ENCODE peak calls at places on chromosome 13, in nine cellular contexts. D is Karpas-422; S is cardiac muscle cell; Y is IMR-90; I is Jurkat, Clone E6-1; X is CD8-positive, alpha-beta T cell; P is GM23248; L is esophagus squamous epithelium; F is SK-N-SH. B is an unnamed sample.

GRCh38 chr13:110311721-110312668 is 4.9 kb downstream of the COL4A2 start:
- DNase-seq in D (no peak), S (peak), Y (no peak), I (no peak), X (no peak), P (no peak), L (no peak), F (no peak), B (no peak)

GRCh38 chr13:94495806-94496205 is 16.3 kb upstream of the DCT start:
- DNase-seq in D (no peak), S (no peak), Y (no peak), I (no peak), X (no peak), P (no peak), L (no peak), F (no peak), B (no peak)

GRCh38 chr13:42211704-42212103 is 60.2 kb upstream of the AKAP11 start:
- DNase-seq in D (no peak), S (no peak), Y (peak), I (no peak), X (no peak), P (peak), L (no peak), F (no peak), B (no peak)

GRCh38 chr13:95023405-95023804 is 277.8 kb downstream of the ABCC4 start:
- DNase-seq in D (no peak), S (no peak), Y (peak), I (no peak), X (no peak), P (no peak), L (no peak), F (no peak), B (peak)

GRCh38 chr13:43240278-43240677 is 216.9 kb downstream of the DNAJC15 start:
- DNase-seq in D (peak), S (no peak), Y (no peak), I (no peak), X (no peak), P (no peak), L (no peak), F (no peak), B (no peak)

GRCh38 chr13:29499766-29500165 is 95.7 kb downstream of the SLC7A1 start:
- DNase-seq in D (peak), S (no peak), Y (no peak), I (no peak), X (no peak), P (no peak), L (no peak), F (peak), B (no peak)

GRCh38 chr13:57629391-57629804 is 2.1 kb upstream of the PCDH17 start:
- DNase-seq in D (no peak), S (peak), Y (no peak), I (no peak), X (no peak), P (peak), L (no peak), F (peak), B (no peak)

GRCh38 chr13:51687928-51688714 is 103.9 kb downstream of the WDFY2 start:
- DNase-seq in D (no peak), S (no peak), Y (no peak), I (no peak), X (no peak), P (no peak), L (no peak), F (peak), B (no peak)

GRCh38 chr13:40275636-40276035 is 390.8 kb downstream of the FOXO1 start:
- DNase-seq in D (no peak), S (peak), Y (no peak), I (no peak), X (no peak), P (peak), L (no peak), F (no peak), B (no peak)

GRCh38 chr13:106277483-106278154 is 257.8 kb downstream of the EFNB2 start:
- DNase-seq in D (no peak), S (no peak), Y (no peak), I (no peak), X (no peak), P (no peak), L (no peak), F (no peak), B (no peak)

GRCh38 chr13:33524086-33524485 is 238.5 kb upstream of the STARD13 start:
- DNase-seq in D (no peak), S (peak), Y (peak), I (no peak), X (no peak), P (peak), L (no peak), F (no peak), B (no peak)

GRCh38 chr13:72634859-72635258 is 92.6 kb downstream of the MZT1 start:
- DNase-seq in D (no peak), S (no peak), Y (no peak), I (no peak), X (no peak), P (no peak), L (no peak), F (no peak), B (no peak)

GRCh38 chr13:90717451-90717936 is 630.0 kb upstream of the MIR17HG start:
- DNase-seq in D (no peak), S (peak), Y (peak), I (no peak), X (no peak), P (peak), L (no peak), F (no peak), B (peak)

GRCh38 chr13:76715621-76716020 is 170.6 kb downstream of the KCTD12 start:
- DNase-seq in D (no peak), S (no peak), Y (no peak), I (no peak), X (no peak), P (peak), L (no peak), F (no peak), B (no peak)

GRCh38 chr13:32426191-32426980 is 1.5 kb downstream of the N4BP2L1 start:
- DNase-seq in D (peak), S (no peak), Y (no peak), I (peak), X (peak), P (peak), L (no peak), F (no peak), B (no peak)

GRCh38 chr13:108313382-108313781 is 43.9 kb downstream of the TNFSF13B start:
- DNase-seq in D (no peak), S (no peak), Y (no peak), I (no peak), X (no peak), P (no peak), L (no peak), F (no peak), B (no peak)

GRCh38 chr13:19658831-19659230 is 25.4 kb downstream of the MPHOSPH8 start:
- DNase-seq in D (no peak), S (no peak), Y (no peak), I (no peak), X (no peak), P (no peak), L (no peak), F (no peak), B (no peak)

GRCh38 chr13:101673360-101674105 is 221.1 kb downstream of the ITGBL1 start:
- DNase-seq in D (peak), S (no peak), Y (no peak), I (no peak), X (no peak), P (no peak), L (no peak), F (no peak), B (no peak)

GRCh38 chr13:94713556-94714182 is 1.3 kb upstream of the SOX21 start:
- DNase-seq in D (no peak), S (no peak), Y (no peak), I (no peak), X (no peak), P (no peak), L (no peak), F (no peak), B (no peak)

GRCh38 chr13:45049478-45049877 is 60.1 kb downstream of the GPALPP1 start:
- DNase-seq in D (no peak), S (no peak), Y (no peak), I (no peak), X (no peak), P (no peak), L (no peak), F (no peak), B (no peak)

GRCh38 chr13:97339019-97339988 is 94.7 kb upstream of the RAP2A start:
- DNase-seq in D (no peak), S (peak), Y (peak), I (no peak), X (no peak), P (peak), L (no peak), F (no peak), B (no peak)

GRCh38 chr13:64697226-64697625 is 2532.9 kb downstream of the PCDH9 start:
- DNase-seq in D (no peak), S (peak), Y (no peak), I (no peak), X (no peak), P (no peak), L (no peak), F (no peak), B (no peak)

GRCh38 chr13:90868321-90868920 is 479.1 kb upstream of the MIR17HG start:
- DNase-seq in D (peak), S (peak), Y (peak), I (peak), X (no peak), P (peak), L (no peak), F (no peak), B (no peak)

GRCh38 chr13:48492123-48493075 is 40.5 kb downstream of the RCBTB2 start:
- DNase-seq in D (peak), S (peak), Y (peak), I (peak), X (peak), P (peak), L (peak), F (no peak), B (no peak)

GRCh38 chr13:48493076-48493765 is 39.7 kb downstream of the RCBTB2 start:
- DNase-seq in D (peak), S (peak), Y (no peak), I (peak), X (no peak), P (peak), L (no peak), F (no peak), B (no peak)

GRCh38 chr13:48490241-48490640 is 42.6 kb downstream of the RCBTB2 start:
- DNase-seq in D (peak), S (no peak), Y (no peak), I (no peak), X (no peak), P (no peak), L (no peak), F (no peak), B (no peak)

GRCh38 chr13:48489666-48490065 is 43.2 kb downstream of the RCBTB2 start:
- DNase-seq in D (peak), S (no peak), Y (no peak), I (no peak), X (no peak), P (no peak), L (no peak), F (no peak), B (no peak)

DNA sequence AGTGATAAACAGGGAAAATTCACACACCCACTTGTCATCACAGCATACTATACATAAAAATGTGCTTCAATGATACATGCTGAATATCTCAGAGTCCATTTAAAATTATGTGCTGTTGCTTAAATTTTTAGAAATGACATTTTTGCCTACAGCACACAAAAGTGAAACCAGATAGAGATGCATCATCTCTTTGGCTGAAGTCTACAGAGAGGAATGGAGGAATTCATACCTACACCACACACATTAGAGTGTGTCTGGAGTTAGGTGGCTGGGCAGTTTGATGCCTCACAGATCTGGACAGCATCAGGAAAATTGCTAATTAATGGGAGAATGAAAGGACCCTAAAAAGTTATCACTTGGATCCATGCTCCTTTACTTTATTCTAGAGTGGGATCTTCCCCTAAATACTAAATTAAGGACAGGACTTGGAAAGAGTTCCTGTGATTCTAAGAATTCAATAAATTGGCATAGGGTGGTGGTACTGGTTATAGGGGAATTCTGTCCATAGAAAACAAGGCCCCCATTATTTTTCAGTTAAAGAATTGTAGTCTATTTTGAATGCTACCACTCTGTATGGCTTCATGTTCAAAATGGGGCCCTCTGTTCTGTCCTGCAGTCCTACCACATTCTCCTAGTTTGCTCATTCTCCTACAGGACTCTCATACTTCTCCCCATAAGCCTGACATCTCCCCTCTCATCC is 41.3 kb downstream of the RCBTB2 start:
- DNase-seq in D (peak), S (no peak), Y (peak), I (no peak), X (no peak), P (peak), L (no peak), F (no peak), B (no peak)
- H3K4me3 ChIP-seq in D (peak), S (no peak), Y (no peak), I (peak), X (peak), P (peak), L (no peak), F (no peak), B (no peak)

GRCh38 chr13:50378513-50378970 is 363.3 kb downstream of the KCNRG start:
- DNase-seq in D (peak), S (no peak), Y (no peak), I (peak), X (no peak), P (no peak), L (no peak), F (no peak), B (no peak)

GRCh38 chr13:50377726-50378270 is 362.6 kb downstream of the KCNRG start:
- DNase-seq in D (no peak), S (no peak), Y (no peak), I (no peak), X (no peak), P (no peak), L (no peak), F (no peak), B (no peak)

GRCh38 chr13:50374517-50374916 is 359.3 kb downstream of the KCNRG start:
- DNase-seq in D (no peak), S (no peak), Y (no peak), I (no peak), X (no peak), P (no peak), L (no peak), F (no peak), B (no peak)

GRCh38 chr13:50376895-50377575 is 361.8 kb downstream of the KCNRG start:
- DNase-seq in D (no peak), S (no peak), Y (no peak), I (no peak), X (no peak), P (no peak), L (no peak), F (no peak), B (no peak)

DNA sequence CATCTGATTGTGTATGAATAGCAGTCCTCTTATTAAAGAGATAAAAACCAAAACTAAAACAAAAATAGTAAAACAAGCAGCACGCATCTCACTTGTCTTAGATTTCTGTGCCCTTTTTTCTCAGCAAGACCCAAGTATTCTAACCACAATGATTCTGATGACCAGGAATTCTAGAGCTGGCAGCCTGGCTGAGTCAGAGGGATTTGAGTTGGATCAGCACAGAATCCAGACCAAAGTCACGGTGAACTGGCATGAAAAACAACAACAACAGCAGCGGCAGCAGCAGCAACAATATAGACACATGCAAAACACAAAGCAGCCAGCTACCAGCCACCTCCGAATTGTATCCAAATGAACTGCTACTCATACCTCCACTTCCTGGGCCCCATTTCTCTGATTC is 360.5 kb downstream of the KCNRG start:
- DNase-seq in D (peak), S (peak), Y (peak), I (no peak), X (no peak), P (peak), L (no peak), F (no peak), B (no peak)
- H3K4me3 ChIP-seq in D (no peak), S (no peak), Y (no peak), I (no peak), X (no peak), P (peak), L (no peak), F (no peak), B (no peak)

DNA sequence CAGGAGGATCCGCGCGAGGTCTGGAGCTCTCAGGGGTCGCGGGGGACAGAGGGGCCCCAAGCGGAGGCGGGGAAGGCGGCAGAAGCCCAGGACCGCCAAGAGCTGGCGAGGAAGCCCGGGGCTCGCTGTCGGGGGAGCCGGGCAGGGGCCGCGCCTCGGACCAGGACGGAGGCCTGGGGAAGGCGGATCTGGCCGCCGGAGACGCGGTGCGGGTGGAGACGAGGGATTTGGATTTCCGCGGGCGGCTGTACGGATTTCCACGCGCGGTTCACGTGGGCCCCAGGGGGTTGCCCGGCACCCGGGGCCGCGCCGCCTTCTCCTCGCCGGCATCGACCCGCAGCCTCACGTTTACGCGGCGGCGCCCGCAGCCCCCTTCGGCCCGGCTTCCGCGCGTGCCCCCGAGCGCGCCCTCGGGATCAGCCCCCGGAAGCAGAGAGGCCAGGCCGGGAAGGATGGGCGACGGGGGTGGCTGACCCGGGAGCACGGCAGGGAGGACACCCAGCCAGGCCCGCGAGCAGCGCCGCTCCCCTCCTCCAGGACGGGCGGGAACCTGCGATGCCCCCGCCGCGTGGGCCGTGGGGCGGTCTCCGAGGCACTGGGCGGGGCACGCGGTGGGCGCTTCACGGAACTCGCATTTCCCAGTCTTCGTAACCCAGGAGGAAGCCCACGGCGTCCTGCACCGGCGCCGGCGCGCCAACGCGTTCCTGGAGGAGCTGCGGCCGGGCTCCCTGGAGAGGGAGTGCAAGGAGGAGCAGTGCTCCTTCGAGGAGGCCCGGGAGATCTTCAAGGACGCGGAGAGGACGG is 4.7 kb downstream of the F7 start:
- DNase-seq in D (no peak), S (peak), Y (no peak), I (no peak), X (peak), P (peak), L (no peak), F (peak), B (no peak)
- H3K4me3 ChIP-seq in D (no peak), S (no peak), Y (peak), I (no peak), X (peak), P (peak), L (peak), F (peak), B (peak)

DNA sequence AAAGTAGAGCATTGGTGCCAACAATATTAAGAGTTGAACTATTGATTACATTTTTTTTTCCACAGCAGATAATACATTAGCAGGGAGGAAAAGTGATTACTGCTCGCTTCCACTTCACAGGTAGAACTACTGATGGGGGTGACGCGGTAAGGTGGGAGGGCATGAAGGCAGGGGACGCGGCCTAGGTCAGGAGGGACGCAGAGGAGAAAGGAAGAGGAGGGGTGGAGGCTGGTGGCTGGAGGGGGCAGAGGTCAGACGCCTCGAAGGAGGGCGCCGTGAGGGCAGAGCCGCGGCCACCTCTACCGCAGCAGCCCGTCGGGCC is 287 bp upstream of the B3GLCT start:
- DNase-seq in D (no peak), S (no peak), Y (no peak), I (peak), X (no peak), P (no peak), L (no peak), F (no peak), B (no peak)
- H3K4me3 ChIP-seq in D (peak), S (peak), Y (peak), I (peak), X (peak), P (peak), L (peak), F (peak), B (peak)

DNA sequence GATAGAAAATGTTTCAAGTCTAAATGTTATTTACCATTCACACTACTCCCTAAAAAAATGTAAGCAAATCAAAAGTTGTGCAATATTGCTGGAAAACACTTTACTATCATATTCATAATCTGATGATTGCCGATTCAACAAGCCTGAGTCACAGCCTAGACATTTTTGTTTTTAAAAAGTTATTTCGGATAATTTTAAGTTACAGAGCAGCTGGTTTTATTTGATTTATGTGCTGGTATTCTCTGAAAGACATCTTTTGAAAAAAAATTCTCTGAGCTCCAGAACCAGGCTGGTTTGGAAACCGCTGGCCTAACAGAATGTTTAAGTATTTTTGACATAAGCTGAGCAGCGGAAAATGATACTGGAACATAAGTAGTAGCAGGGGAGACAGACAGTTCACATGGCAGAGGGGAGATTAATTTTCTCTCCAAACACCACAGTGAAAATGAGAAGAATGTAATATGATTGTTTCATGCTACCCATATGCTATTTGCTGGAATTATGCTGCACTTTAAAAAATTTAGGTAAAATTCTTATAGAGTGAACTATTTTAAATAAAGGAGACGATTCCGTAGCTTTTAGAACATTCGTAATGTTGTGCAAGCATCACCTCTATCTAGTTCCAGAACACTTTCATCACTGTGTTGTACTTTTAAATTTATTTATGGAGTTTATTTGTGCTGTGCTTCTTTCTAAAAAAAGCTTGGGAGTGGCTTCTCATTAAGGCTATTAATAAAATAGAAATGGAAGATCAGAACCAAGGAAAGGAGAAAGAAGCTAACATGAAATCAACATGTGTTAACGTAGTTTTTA is 36.0 kb downstream of the TBC1D4 start:
- DNase-seq in D (no peak), S (peak), Y (peak), I (no peak), X (no peak), P (peak), L (no peak), F (no peak), B (no peak)
- H3K4me3 ChIP-seq in D (no peak), S (no peak), Y (peak), I (no peak), X (no peak), P (peak), L (no peak), F (no peak), B (no peak)